ENCODE peak calls at places on chromosomes 16 and 17, in six cellular contexts. One of them, this sample, is unnamed.

GRCh38 chr17:66401364-66401763 is 99.0 kb downstream of the PRKCA start:
- DNase-seq in ovary: no peak
- DNase-seq in RWPE1: no peak
- DNase-seq in endothelial cell of umbilical vein: no peak
- DNase-seq in vagina: no peak
- DNase-seq in CD8-positive, alpha-beta memory T cell: no peak
- DNase-seq in this sample: no peak

GRCh38 chr16:8634991-8635736 is 13.7 kb downstream of the METTL22 start:
- DNase-seq in endothelial cell of umbilical vein: no peak
- DNase-seq in RWPE1: no peak
- DNase-seq in CD8-positive, alpha-beta memory T cell: no peak
- DNase-seq in ovary: no peak
- DNase-seq in vagina: no peak
- DNase-seq in this sample: no peak

GRCh38 chr17:75779250-75779986 is 5.2 kb upstream of the UNK start:
- DNase-seq in endothelial cell of umbilical vein: peak; percentile 100
- DNase-seq in vagina: peak; percentile 100
- DNase-seq in CD8-positive, alpha-beta memory T cell: peak; percentile 90
- DNase-seq in RWPE1: peak; percentile 99
- DNase-seq in ovary: peak; percentile 98
- DNase-seq in this sample: peak; percentile 92

GRCh38 chr17:48067245-48067644 is 19.1 kb downstream of the NFE2L1 start:
- DNase-seq in CD8-positive, alpha-beta memory T cell: no peak
- DNase-seq in RWPE1: no peak
- DNase-seq in vagina: no peak
- DNase-seq in endothelial cell of umbilical vein: no peak
- DNase-seq in ovary: no peak
- DNase-seq in this sample: no peak

GRCh38 chr17:7712111-7712771 is 5.3 kb upstream of the DNAH2 start:
- DNase-seq in CD8-positive, alpha-beta memory T cell: no peak
- DNase-seq in ovary: no peak
- DNase-seq in endothelial cell of umbilical vein: no peak
- DNase-seq in vagina: no peak
- DNase-seq in RWPE1: no peak
- DNase-seq in this sample: no peak

GRCh38 chr17:61450641-61451537 is 1.3 kb upstream of the TBX4 start:
- DNase-seq in ovary: no peak
- DNase-seq in CD8-positive, alpha-beta memory T cell: no peak
- DNase-seq in endothelial cell of umbilical vein: no peak
- DNase-seq in RWPE1: no peak
- DNase-seq in vagina: no peak
- DNase-seq in this sample: no peak

GRCh38 chr17:7351665-7352558 is at the start of gene KCTD11:
- DNase-seq in endothelial cell of umbilical vein: peak; percentile 76
- DNase-seq in ovary: peak; percentile 90
- DNase-seq in CD8-positive, alpha-beta memory T cell: peak; percentile 86
- DNase-seq in vagina: no peak
- DNase-seq in RWPE1: peak; percentile 95
- DNase-seq in this sample: peak; percentile 79

GRCh38 chr17:18187816-18188761 is 4.5 kb downstream of the ALKBH5 start:
- DNase-seq in vagina: no peak
- DNase-seq in RWPE1: no peak
- DNase-seq in ovary: no peak
- DNase-seq in CD8-positive, alpha-beta memory T cell: no peak
- DNase-seq in endothelial cell of umbilical vein: peak; percentile 61
- DNase-seq in this sample: no peak

GRCh38 chr16:68718596-68718995 is 18.5 kb upstream of the CDH1 start:
- DNase-seq in vagina: no peak
- DNase-seq in CD8-positive, alpha-beta memory T cell: no peak
- DNase-seq in endothelial cell of umbilical vein: no peak
- DNase-seq in ovary: no peak
- DNase-seq in RWPE1: no peak
- DNase-seq in this sample: no peak

GRCh38 chr16:14965328-14965727 is 9.5 kb upstream of the PDXDC1 start:
- DNase-seq in endothelial cell of umbilical vein: no peak
- DNase-seq in ovary: no peak
- DNase-seq in CD8-positive, alpha-beta memory T cell: no peak
- DNase-seq in vagina: no peak
- DNase-seq in RWPE1: no peak
- DNase-seq in this sample: no peak

GRCh38 chr17:21376835-21377690 is 906 bp downstream of the KCNJ12 start:
- DNase-seq in CD8-positive, alpha-beta memory T cell: no peak
- DNase-seq in endothelial cell of umbilical vein: peak; percentile 10
- DNase-seq in vagina: no peak
- DNase-seq in RWPE1: peak; percentile 39
- DNase-seq in ovary: no peak
- DNase-seq in this sample: no peak

GRCh38 chr17:21375162-21375560 is 996 bp upstream of the KCNJ12 start:
- DNase-seq in RWPE1: no peak
- DNase-seq in endothelial cell of umbilical vein: no peak
- DNase-seq in ovary: no peak
- DNase-seq in vagina: no peak
- DNase-seq in CD8-positive, alpha-beta memory T cell: no peak
- DNase-seq in this sample: no peak

GRCh38 chr17:21377821-21378396 is 1.8 kb downstream of the KCNJ12 start:
- DNase-seq in ovary: no peak
- DNase-seq in vagina: no peak
- DNase-seq in CD8-positive, alpha-beta memory T cell: no peak
- DNase-seq in endothelial cell of umbilical vein: no peak
- DNase-seq in RWPE1: no peak
- DNase-seq in this sample: no peak

GRCh38 chr17:21375757-21376584 is at the start of gene KCNJ12:
- DNase-seq in endothelial cell of umbilical vein: peak; percentile 3
- DNase-seq in vagina: no peak
- DNase-seq in ovary: no peak
- DNase-seq in RWPE1: no peak
- DNase-seq in CD8-positive, alpha-beta memory T cell: no peak
- DNase-seq in this sample: no peak

GRCh38 chr17:21376585-21376834 is 353 bp downstream of the KCNJ12 start:
- DNase-seq in CD8-positive, alpha-beta memory T cell: no peak
- DNase-seq in vagina: no peak
- DNase-seq in RWPE1: no peak
- DNase-seq in ovary: no peak
- DNase-seq in endothelial cell of umbilical vein: no peak
- DNase-seq in this sample: no peak
- H3K27ac ChIP-seq in CD8-positive, alpha-beta memory T cell: no peak overlapping the region
- H3K27ac ChIP-seq in vagina: no peak overlapping the region
- H3K27ac ChIP-seq in RWPE1: no peak overlapping the region
- H3K27ac ChIP-seq in ovary: no peak overlapping the region
- H3K27ac ChIP-seq in endothelial cell of umbilical vein: no peak overlapping the region
- H3K27ac ChIP-seq in this sample: no peak overlapping the region

GRCh38 chr17:40499551-40500189 is 1.8 kb downstream of the TNS4 start:
- DNase-seq in ovary: peak; percentile 84
- DNase-seq in CD8-positive, alpha-beta memory T cell: no peak
- DNase-seq in RWPE1: no peak
- DNase-seq in vagina: no peak
- DNase-seq in endothelial cell of umbilical vein: peak; percentile 58
- DNase-seq in this sample: no peak
- H3K27ac ChIP-seq in ovary: no peak overlapping the region
- H3K27ac ChIP-seq in CD8-positive, alpha-beta memory T cell: no peak overlapping the region
- H3K27ac ChIP-seq in RWPE1: peak overlapping the region; percentile 100
- H3K27ac ChIP-seq in vagina: peak overlapping the region; percentile 87
- H3K27ac ChIP-seq in endothelial cell of umbilical vein: no peak overlapping the region
- H3K27ac ChIP-seq in this sample: no peak overlapping the region

GRCh38 chr17:77299256-77300015 is 158.7 kb downstream of the SEC14L1 start:
- DNase-seq in RWPE1: no peak
- DNase-seq in endothelial cell of umbilical vein: no peak
- DNase-seq in CD8-positive, alpha-beta memory T cell: no peak
- DNase-seq in ovary: no peak
- DNase-seq in vagina: no peak
- DNase-seq in this sample: no peak
- H3K27ac ChIP-seq in RWPE1: peak overlapping the region; percentile 51
- H3K27ac ChIP-seq in endothelial cell of umbilical vein: no peak overlapping the region
- H3K27ac ChIP-seq in CD8-positive, alpha-beta memory T cell: no peak overlapping the region
- H3K27ac ChIP-seq in ovary: no peak overlapping the region
- H3K27ac ChIP-seq in vagina: no peak overlapping the region
- H3K27ac ChIP-seq in this sample: no peak overlapping the region

DNA sequence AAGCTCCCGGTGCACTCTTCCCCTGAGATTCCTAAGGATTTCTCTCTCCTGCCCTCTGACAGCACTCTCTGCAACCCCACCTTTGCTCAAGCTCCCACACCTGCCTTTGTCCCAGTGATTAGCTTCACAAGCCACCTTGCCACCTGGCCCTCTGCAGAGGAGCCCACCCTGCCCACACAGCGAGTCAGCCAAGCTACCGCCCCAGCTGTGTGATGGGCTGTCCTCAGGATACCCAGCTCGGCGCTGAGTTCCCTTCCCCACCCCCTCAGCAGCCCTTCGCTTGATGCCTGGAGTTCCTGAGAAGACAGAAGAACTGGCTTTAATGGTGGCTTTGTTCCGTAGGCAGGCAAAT is 266.5 kb downstream of the CBLN1 start:
- DNase-seq in endothelial cell of umbilical vein: no peak
- DNase-seq in RWPE1: no peak
- DNase-seq in ovary: no peak
- DNase-seq in vagina: peak; percentile 70
- DNase-seq in CD8-positive, alpha-beta memory T cell: no peak
- DNase-seq in this sample: no peak
- H3K27ac ChIP-seq in endothelial cell of umbilical vein: no peak overlapping the region
- H3K27ac ChIP-seq in RWPE1: no peak overlapping the region
- H3K27ac ChIP-seq in ovary: no peak overlapping the region
- H3K27ac ChIP-seq in vagina: no peak overlapping the region
- H3K27ac ChIP-seq in CD8-positive, alpha-beta memory T cell: no peak overlapping the region
- H3K27ac ChIP-seq in this sample: no peak overlapping the region

DNA sequence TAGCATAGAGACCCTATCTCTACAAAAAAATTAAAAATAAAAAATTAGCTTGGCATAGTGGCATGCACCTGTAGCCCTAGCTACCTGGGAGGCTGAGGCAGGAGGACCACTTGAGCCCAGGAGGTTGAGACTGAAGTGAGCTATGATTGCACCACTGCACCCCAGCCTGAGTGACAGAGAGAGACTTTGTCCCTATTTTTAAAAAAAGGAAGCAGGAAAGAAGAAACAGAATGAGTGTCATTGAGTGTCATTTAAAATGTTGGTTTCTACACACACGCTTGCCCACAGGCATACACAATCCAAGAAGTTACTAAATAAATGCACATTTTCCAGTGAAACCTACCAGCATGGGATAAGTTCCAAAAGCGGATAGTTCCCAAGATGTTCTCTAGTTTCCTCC is 17.5 kb downstream of the MRPS23 start:
- DNase-seq in ovary: no peak
- DNase-seq in RWPE1: no peak
- DNase-seq in CD8-positive, alpha-beta memory T cell: no peak
- DNase-seq in vagina: no peak
- DNase-seq in endothelial cell of umbilical vein: no peak
- DNase-seq in this sample: no peak
- H3K27ac ChIP-seq in ovary: no peak overlapping the region
- H3K27ac ChIP-seq in RWPE1: no peak overlapping the region
- H3K27ac ChIP-seq in CD8-positive, alpha-beta memory T cell: no peak overlapping the region
- H3K27ac ChIP-seq in vagina: no peak overlapping the region
- H3K27ac ChIP-seq in endothelial cell of umbilical vein: no peak overlapping the region
- H3K27ac ChIP-seq in this sample: no peak overlapping the region

This sample was measured in CD4-positive, CD25-positive, alpha-beta regulatory T cell.